ENCODE peak calls at places on chromosomes 16 and 17, in five cellular contexts. D is cardiac fibroblast, U is gastrocnemius medialis, Z is neural crest cell, O is heart right ventricle. L is an unnamed sample.

GRCh38 chr17:53061446-53061845 is 761.3 kb upstream of the KIF2B start:
- DNase-seq in D (no peak), U (no peak), Z (no peak), O (no peak), L (no peak)

GRCh38 chr17:73929860-73930430 is 273.5 kb upstream of the RPL38 start:
- DNase-seq in D (no peak), U (no peak), Z (no peak), O (no peak), L (no peak)

GRCh38 chr17:65278050-65278819 is 141.1 kb downstream of the RGS9 start:
- DNase-seq in D (peak), U (peak), Z (peak), O (peak), L (peak)

GRCh38 chr17:45907720-45908395 is 13.5 kb downstream of the MAPT start:
- DNase-seq in D (no peak), U (peak), Z (no peak), O (no peak), L (no peak)

GRCh38 chr16:85316321-85316919 is 204.1 kb upstream of the CIBAR2 start:
- DNase-seq in D (peak), U (peak), Z (peak), O (peak), L (no peak)

GRCh38 chr16:27547134-27547533 is 2.6 kb downstream of the GTF3C1 start:
- DNase-seq in D (peak), U (no peak), Z (no peak), O (no peak), L (no peak)

GRCh38 chr17:8921147-8921546 is 44.4 kb downstream of the PIK3R5 start:
- DNase-seq in D (no peak), U (no peak), Z (no peak), O (no peak), L (no peak)

GRCh38 chr16:57609541-57610401 is 18.7 kb upstream of the ADGRG1 start:
- DNase-seq in D (no peak), U (no peak), Z (no peak), O (no peak), L (no peak)

GRCh38 chr17:28347261-28347891 is 10.0 kb downstream of the POLDIP2 start:
- DNase-seq in D (peak), U (no peak), Z (no peak), O (no peak), L (no peak)

GRCh38 chr17:76092526-76093413 is 10.8 kb downstream of the EXOC7 start:
- DNase-seq in D (no peak), U (no peak), Z (no peak), O (no peak), L (no peak)

GRCh38 chr17:8117980-8118768 is at the start of gene ALOXE3:
- DNase-seq in D (peak), U (no peak), Z (peak), O (no peak), L (no peak)

GRCh38 chr17:3260163-3260562 is 38.0 kb downstream of the OR3A1 start:
- DNase-seq in D (no peak), U (no peak), Z (no peak), O (no peak), L (no peak)

GRCh38 chr17:32271844-32272243 is 6.2 kb downstream of the RHBDL3 start:
- DNase-seq in D (no peak), U (no peak), Z (no peak), O (no peak), L (no peak)

GRCh38 chr17:37488607-37489196 is 989 bp upstream of the DUSP14 start:
- DNase-seq in D (peak), U (peak), Z (peak), O (peak), L (no peak)

GRCh38 chr17:48970865-48971687 is 2.7 kb upstream of the GIP start:
- DNase-seq in D (no peak), U (no peak), Z (no peak), O (no peak), L (no peak)
- TF ChIP-seq CTCF in D (no peak), U (no peak), Z (no peak), O (no peak), L (no peak)

GRCh38 chr16:81582655-81583441 is 138.2 kb downstream of the CMIP start:
- DNase-seq in D (no peak), U (no peak), Z (peak), O (no peak), L (no peak)
- TF ChIP-seq CTCF in D (no peak), U (no peak), Z (no peak), O (peak), L (peak)

DNA sequence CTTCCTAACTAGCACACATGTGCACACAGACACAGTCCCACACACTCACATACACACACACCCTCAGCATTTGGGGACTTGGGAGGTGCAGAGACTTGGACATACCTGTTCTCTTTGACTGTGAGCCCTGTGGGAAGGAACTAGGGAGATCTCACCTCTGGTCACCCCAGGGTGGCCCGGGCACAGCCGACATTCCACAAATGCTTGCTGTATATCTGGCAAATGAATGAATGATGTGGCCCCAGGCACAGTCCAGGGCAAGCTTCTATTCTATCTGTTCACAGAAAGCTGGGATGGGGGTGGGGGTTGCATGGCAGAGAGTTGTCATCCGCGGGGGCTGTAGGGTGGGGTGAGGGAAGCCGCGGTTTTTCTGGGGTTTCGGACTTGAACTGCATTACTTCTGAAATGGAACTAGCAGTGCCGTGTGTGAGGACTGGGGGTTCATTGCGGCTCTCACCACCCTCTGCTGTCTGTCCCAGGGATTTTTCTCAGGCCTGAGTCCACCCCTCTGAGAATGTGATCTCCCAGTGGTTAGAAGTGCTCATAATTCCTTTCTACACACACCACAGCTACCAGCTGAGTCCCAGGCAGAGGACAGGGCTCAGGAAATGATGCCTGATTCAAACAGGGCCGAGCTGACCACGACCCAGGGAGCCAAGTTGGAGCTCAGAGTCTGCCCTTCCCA is 3.3 kb upstream of the RIPOR1 start:
- DNase-seq in D (no peak), U (no peak), Z (no peak), O (no peak), L (no peak)
- TF ChIP-seq CTCF in D (no peak), U (no peak), Z (no peak), O (no peak), L (no peak)

GRCh38 chr16:30777591-30778297 is 9.3 kb downstream of the ZNF629 start:
- DNase-seq in D (no peak), U (peak), Z (no peak), O (no peak), L (no peak)
- TF ChIP-seq CTCF in D (no peak), U (peak), Z (no peak), O (no peak), L (no peak)

GRCh38 chr17:44269118-44269794 is 1.3 kb upstream of the SLC4A1 start:
- DNase-seq in D (no peak), U (no peak), Z (no peak), O (no peak), L (no peak)

GRCh38 chr17:44267165-44267455 is 825 bp downstream of the SLC4A1 start:
- DNase-seq in D (no peak), U (no peak), Z (no peak), O (no peak), L (no peak)

GRCh38 chr17:44263360-44263902 is 4.5 kb downstream of the SLC4A1 start:
- DNase-seq in D (no peak), U (no peak), Z (no peak), O (no peak), L (no peak)

GRCh38 chr17:44267818-44268490 is at the start of gene SLC4A1:
- DNase-seq in D (no peak), U (no peak), Z (no peak), O (no peak), L (no peak)

DNA sequence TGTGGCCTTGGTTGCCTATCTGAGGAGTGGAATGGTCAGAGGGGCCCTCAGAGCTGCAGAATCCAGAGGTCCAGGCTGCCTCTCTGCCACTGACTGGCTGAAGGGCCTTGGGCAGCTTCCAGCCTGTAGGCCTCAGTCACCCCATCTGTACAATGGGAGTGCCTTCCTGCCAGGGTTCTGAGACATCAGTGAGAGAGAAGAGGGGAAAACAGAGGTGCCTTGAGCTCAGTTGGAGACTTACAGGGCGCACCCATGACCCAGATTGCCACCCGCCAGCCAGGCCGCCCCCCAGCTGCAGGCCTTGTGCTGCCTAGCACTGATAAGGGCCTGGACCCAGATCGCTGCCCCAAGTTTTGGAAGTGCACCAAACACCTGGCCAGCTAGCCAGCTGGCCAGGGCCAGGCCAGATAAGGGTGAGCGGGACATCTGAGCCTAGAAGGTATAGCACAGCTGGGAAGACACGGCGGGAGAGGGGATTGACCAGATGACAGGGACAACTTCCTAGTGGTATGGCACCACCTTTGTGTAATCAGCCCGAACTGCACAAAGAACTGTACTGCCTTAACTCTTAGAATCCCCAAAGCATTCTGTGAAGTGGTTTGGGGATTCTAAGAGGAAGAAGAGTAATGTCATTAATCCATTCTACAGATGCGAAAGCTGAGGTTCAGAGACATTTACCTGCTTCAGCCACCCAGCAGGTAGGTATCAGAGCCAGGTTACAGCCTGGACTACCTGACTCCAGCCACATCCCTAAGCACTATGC is 1.4 kb downstream of the SLC4A1 start:
- DNase-seq in D (no peak), U (no peak), Z (no peak), O (no peak), L (no peak)
- TF ChIP-seq CTCF in D (no peak), U (no peak), Z (no peak), O (no peak), L (no peak)

DNA sequence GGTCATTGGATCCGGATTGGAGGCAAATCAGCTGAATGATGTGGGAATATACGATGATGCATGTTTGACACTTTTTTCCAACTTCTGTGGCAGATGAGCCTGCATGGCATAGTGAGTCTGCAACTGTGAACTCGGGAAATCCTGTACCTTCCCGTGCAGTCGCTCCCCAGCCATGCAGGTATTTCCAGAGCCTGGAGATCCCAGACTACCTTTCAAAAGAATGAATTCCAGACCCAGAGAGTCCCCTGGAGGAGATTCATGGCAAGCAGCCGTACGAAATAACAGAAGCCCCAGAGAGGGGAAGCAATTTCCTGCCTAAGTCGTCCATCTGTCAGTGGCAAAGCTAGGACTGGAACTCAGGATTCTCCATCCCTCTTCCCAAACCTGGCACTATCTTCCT is 75.7 kb upstream of the FAM20A start:
- DNase-seq in D (no peak), U (no peak), Z (no peak), O (no peak), L (no peak)
- TF ChIP-seq CTCF in D (no peak), U (no peak), Z (no peak), O (no peak), L (no peak)

GRCh38 chr16:847681-848445 is 47.3 kb upstream of the GNG13 start:
- DNase-seq in D (no peak), U (no peak), Z (no peak), O (no peak), L (no peak)
- TF ChIP-seq CTCF in D (no peak), U (no peak), Z (no peak), O (no peak), L (no peak)

GRCh38 chr16:71863995-71864394 is 18.2 kb downstream of the ATXN1L start:
- DNase-seq in D (no peak), U (no peak), Z (no peak), O (no peak), L (no peak)

GRCh38 chr16:71859751-71860521 is 14.2 kb downstream of the ATXN1L start:
- DNase-seq in D (no peak), U (no peak), Z (no peak), O (no peak), L (no peak)

GRCh38 chr16:71867934-71868333 is 16.0 kb downstream of the ZNF821 start:
- DNase-seq in D (no peak), U (no peak), Z (no peak), O (no peak), L (no peak)

GRCh38 chr16:71869089-71869488 is 14.9 kb downstream of the ZNF821 start:
- DNase-seq in D (no peak), U (no peak), Z (no peak), O (no peak), L (no peak)

GRCh38 chr16:71865173-71865863 is 18.7 kb downstream of the ZNF821 start:
- DNase-seq in D (no peak), U (no peak), Z (no peak), O (no peak), L (no peak)
- TF ChIP-seq CTCF in D (no peak), U (no peak), Z (no peak), O (no peak), L (no peak)

GRCh38 chr16:28572659-28573510 is 19.2 kb downstream of the SGF29 start:
- DNase-seq in D (no peak), U (no peak), Z (no peak), O (no peak), L (no peak)
- TF ChIP-seq CTCF in D (no peak), U (no peak), Z (no peak), O (no peak), L (no peak)

DNA sequence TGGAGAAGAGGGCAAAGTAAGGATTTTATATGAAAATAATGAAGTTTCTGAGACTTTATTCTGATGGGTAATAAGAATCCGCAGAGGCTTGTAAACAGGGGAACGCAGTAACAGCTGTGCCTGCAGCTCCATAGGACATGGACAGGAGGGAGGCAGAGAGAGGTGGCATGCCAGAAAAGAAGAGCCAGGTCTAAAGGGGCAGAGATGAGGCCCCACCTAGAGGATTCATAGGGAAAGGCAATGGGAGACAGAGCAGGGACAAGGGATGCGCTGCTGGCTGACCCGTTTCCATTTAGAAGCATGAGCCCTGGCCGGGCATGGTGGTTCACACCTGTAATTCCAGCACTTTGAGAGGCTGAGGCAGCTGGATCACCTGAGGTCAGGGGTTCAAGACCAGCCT is 340.3 kb upstream of the CDH5 start:
- DNase-seq in D (peak), U (no peak), Z (no peak), O (no peak), L (no peak)
- TF ChIP-seq CTCF in D (peak), U (no peak), Z (peak), O (no peak), L (peak)

L was measured in type B pancreatic cell.